ENCODE peak calls at places on chromosomes 4 and X, in five cellular contexts. One of them, this sample, is unnamed.

GRCh38 chrX:116436358-116436816 is at the start of gene SLC6A14:
- DNase-seq in K562: no peak
- DNase-seq in HepG2: peak; percentile 49
- DNase-seq in IMR-90: no peak
- DNase-seq in A549: no peak
- DNase-seq in this sample: no peak

GRCh38 chr4:74682567-74683359 is 111.6 kb downstream of the BTC start:
- DNase-seq in IMR-90: peak; percentile 95
- DNase-seq in K562: peak; percentile 84
- DNase-seq in A549: peak; percentile 9
- DNase-seq in HepG2: peak; percentile 47
- DNase-seq in this sample: no peak

GRCh38 chr4:107044170-107044569 is 8.1 kb upstream of the DKK2 start:
- DNase-seq in A549: no peak
- DNase-seq in K562: no peak
- DNase-seq in HepG2: no peak
- DNase-seq in IMR-90: no peak
- DNase-seq in this sample: no peak

GRCh38 chr4:6640292-6641163 is at the start of gene MRFAP1:
- DNase-seq in A549: peak; percentile 80
- DNase-seq in IMR-90: peak; percentile 95
- DNase-seq in K562: peak; percentile 96
- DNase-seq in HepG2: peak; percentile 86
- DNase-seq in this sample: peak; percentile 89

GRCh38 chr4:149522031-149522430 is 293.6 kb downstream of the IQCM start:
- DNase-seq in K562: no peak
- DNase-seq in A549: no peak
- DNase-seq in HepG2: no peak
- DNase-seq in IMR-90: no peak
- DNase-seq in this sample: no peak

GRCh38 chr4:183634086-183634485 is 24.9 kb downstream of the RWDD4 start:
- DNase-seq in K562: no peak
- DNase-seq in IMR-90: peak; percentile 33
- DNase-seq in A549: no peak
- DNase-seq in HepG2: no peak
- DNase-seq in this sample: no peak

GRCh38 chr4:159144112-159144694 is 41.3 kb downstream of the RAPGEF2 start:
- DNase-seq in HepG2: no peak
- DNase-seq in K562: no peak
- DNase-seq in IMR-90: no peak
- DNase-seq in A549: no peak
- DNase-seq in this sample: no peak

GRCh38 chr4:38728651-38729141 is 54.1 kb downstream of the TLR10 start:
- DNase-seq in HepG2: peak; percentile 35
- DNase-seq in A549: no peak
- DNase-seq in IMR-90: no peak
- DNase-seq in K562: no peak
- DNase-seq in this sample: peak; percentile 15

GRCh38 chr4:14254252-14254651 is 626.7 kb upstream of the BOD1L1 start:
- DNase-seq in A549: peak; percentile 2
- DNase-seq in IMR-90: peak; percentile 6
- DNase-seq in HepG2: no peak
- DNase-seq in K562: no peak
- DNase-seq in this sample: no peak

GRCh38 chr4:1567519-1567807 is 116.7 kb downstream of the FAM53A start:
- DNase-seq in K562: no peak
- DNase-seq in HepG2: no peak
- DNase-seq in A549: no peak
- DNase-seq in IMR-90: no peak
- DNase-seq in this sample: no peak

GRCh38 chr4:88697113-88697512 is 516 bp downstream of the NAP1L5 start:
- DNase-seq in HepG2: no peak
- DNase-seq in IMR-90: peak; percentile 52
- DNase-seq in K562: no peak
- DNase-seq in A549: no peak
- DNase-seq in this sample: no peak

GRCh38 chr4:52873861-52874343 is 11.8 kb downstream of the RASL11B start:
- DNase-seq in A549: no peak
- DNase-seq in HepG2: peak; percentile 46
- DNase-seq in IMR-90: no peak
- DNase-seq in K562: no peak
- DNase-seq in this sample: peak; percentile 58

GRCh38 chr4:177380730-177381287 is 61.4 kb downstream of the AGA start:
- DNase-seq in HepG2: peak; percentile 64
- DNase-seq in IMR-90: no peak
- DNase-seq in A549: peak; percentile 17
- DNase-seq in K562: peak; percentile 28
- DNase-seq in this sample: peak; percentile 72

GRCh38 chr4:4385729-4386295 is 1.1 kb upstream of the NSG1 start:
- DNase-seq in IMR-90: no peak
- DNase-seq in K562: no peak
- DNase-seq in A549: no peak
- DNase-seq in HepG2: no peak
- DNase-seq in this sample: peak; percentile 75

GRCh38 chr4:112270643-112271484 is 14.8 kb downstream of the TIFA start:
- DNase-seq in A549: no peak
- DNase-seq in HepG2: no peak
- DNase-seq in IMR-90: peak; percentile 93
- DNase-seq in K562: no peak
- DNase-seq in this sample: no peak

GRCh38 chr4:169810325-169811323 is 52.9 kb upstream of the HPF1 start:
- DNase-seq in HepG2: peak; percentile 69
- DNase-seq in A549: peak; percentile 61
- DNase-seq in IMR-90: peak; percentile 81
- DNase-seq in K562: peak; percentile 63
- DNase-seq in this sample: no peak

GRCh38 chr4:77818077-77818666 is 996 bp downstream of the CNOT6L start:
- DNase-seq in A549: peak; percentile 72
- DNase-seq in IMR-90: peak; percentile 83
- DNase-seq in HepG2: peak; percentile 85
- DNase-seq in K562: peak; percentile 78
- DNase-seq in this sample: no peak

GRCh38 chrX:11148401-11148800 is 37.3 kb downstream of the HCCS start:
- DNase-seq in K562: no peak
- DNase-seq in IMR-90: no peak
- DNase-seq in A549: no peak
- DNase-seq in HepG2: no peak
- DNase-seq in this sample: no peak

GRCh38 chr4:10093273-10093621 is 23.4 kb downstream of the WDR1 start:
- DNase-seq in A549: no peak
- DNase-seq in HepG2: no peak
- DNase-seq in K562: no peak
- DNase-seq in IMR-90: no peak
- DNase-seq in this sample: no peak

GRCh38 chr4:26073886-26074560 is 160.0 kb downstream of the SMIM20 start:
- DNase-seq in HepG2: no peak
- DNase-seq in A549: no peak
- DNase-seq in K562: no peak
- DNase-seq in IMR-90: no peak
- DNase-seq in this sample: no peak

DNA sequence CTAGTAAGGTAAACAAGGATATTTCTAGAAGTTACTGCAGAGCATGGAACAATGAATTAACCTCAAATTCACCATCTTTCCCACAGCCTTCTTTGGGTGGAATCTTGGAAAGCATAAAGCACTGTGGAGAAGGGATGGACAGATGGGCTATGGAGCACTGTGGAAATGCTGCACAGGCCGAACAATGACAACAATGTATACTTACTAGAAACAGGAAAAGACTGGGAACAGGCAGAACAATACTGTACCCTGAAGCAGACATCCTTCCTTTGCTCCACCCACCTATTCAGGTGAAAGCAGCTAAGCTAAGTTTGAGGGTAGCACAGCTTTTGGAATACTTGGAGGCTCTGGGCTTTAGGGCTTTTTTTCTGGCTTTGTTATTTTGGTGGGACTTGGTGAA is 250.6 kb upstream of the KLF8 start:
- DNase-seq in HepG2: no peak
- DNase-seq in IMR-90: no peak
- DNase-seq in A549: no peak
- DNase-seq in K562: no peak
- DNase-seq in this sample: no peak
- TF ChIP-seq MAFK in HepG2: no peak
- TF ChIP-seq MAFK in IMR-90: no peak
- TF ChIP-seq MAFK in A549: no peak
- TF ChIP-seq MAFK in K562: no peak
- TF ChIP-seq MAFK in this sample: no peak

GRCh38 chr4:72945719-72946336 is 123.7 kb downstream of the COX18 start:
- DNase-seq in HepG2: no peak
- DNase-seq in A549: no peak
- DNase-seq in IMR-90: no peak
- DNase-seq in K562: no peak
- DNase-seq in this sample: no peak

GRCh38 chr4:72951147-72951546 is 118.4 kb downstream of the COX18 start:
- DNase-seq in IMR-90: no peak
- DNase-seq in K562: no peak
- DNase-seq in A549: no peak
- DNase-seq in HepG2: no peak
- DNase-seq in this sample: no peak

GRCh38 chr4:72948080-72948479 is 121.4 kb downstream of the COX18 start:
- DNase-seq in K562: no peak
- DNase-seq in IMR-90: no peak
- DNase-seq in HepG2: no peak
- DNase-seq in A549: no peak
- DNase-seq in this sample: no peak

GRCh38 chr4:72954811-72955210 is 114.7 kb downstream of the COX18 start:
- DNase-seq in IMR-90: no peak
- DNase-seq in HepG2: no peak
- DNase-seq in K562: no peak
- DNase-seq in A549: no peak
- DNase-seq in this sample: no peak

DNA sequence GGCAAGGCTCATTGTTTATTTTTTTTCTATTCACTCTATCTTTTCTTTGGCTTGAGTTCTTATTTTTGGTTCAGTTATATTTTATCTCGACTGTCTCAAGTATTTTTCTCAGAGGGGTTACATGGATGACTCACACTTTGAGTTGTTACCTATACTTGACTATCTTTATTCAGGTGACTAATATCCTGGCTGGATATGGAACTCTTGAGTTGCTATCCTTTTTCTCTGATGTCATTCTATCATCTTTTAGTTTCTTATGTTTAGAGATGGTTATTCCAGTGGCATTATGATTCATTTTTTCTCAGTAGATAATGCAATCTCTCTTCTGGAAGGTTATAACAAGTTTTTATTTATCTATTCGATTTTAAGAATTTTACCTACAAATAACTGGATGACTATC is 117.9 kb downstream of the COX18 start:
- DNase-seq in IMR-90: no peak
- DNase-seq in K562: no peak
- DNase-seq in A549: no peak
- DNase-seq in HepG2: no peak
- DNase-seq in this sample: no peak
- TF ChIP-seq MAFK in IMR-90: no peak
- TF ChIP-seq MAFK in K562: no peak
- TF ChIP-seq MAFK in A549: no peak
- TF ChIP-seq MAFK in HepG2: no peak
- TF ChIP-seq MAFK in this sample: no peak

DNA sequence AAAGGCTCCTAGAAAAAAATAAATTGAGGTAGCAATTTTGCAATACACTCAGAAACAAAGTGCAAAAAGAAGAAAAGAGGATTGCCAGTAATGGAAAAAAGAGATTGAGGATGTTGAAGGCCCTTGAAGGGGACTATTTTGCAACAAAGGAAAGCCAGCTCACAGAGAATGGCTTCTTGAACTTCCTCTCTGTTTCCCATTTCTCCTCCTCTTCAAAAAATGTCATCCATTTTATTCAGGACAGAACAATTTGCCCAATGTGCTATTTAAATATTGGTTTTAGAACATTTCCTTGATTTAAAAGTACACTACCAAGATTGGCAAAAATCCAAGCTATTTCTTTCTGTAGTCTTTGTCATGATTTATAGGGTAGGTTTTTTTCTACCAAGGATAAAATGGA is 60.2 kb downstream of the GASK1B start:
- DNase-seq in A549: no peak
- DNase-seq in K562: no peak
- DNase-seq in HepG2: no peak
- DNase-seq in IMR-90: no peak
- DNase-seq in this sample: no peak
- TF ChIP-seq MAFK in A549: no peak
- TF ChIP-seq MAFK in K562: no peak
- TF ChIP-seq MAFK in HepG2: no peak
- TF ChIP-seq MAFK in IMR-90: no peak
- TF ChIP-seq MAFK in this sample: no peak

GRCh38 chr4:138671106-138671505 is 344.5 kb upstream of the NOCT start:
- DNase-seq in IMR-90: no peak
- DNase-seq in K562: no peak
- DNase-seq in A549: no peak
- DNase-seq in HepG2: no peak
- DNase-seq in this sample: no peak
- TF ChIP-seq MAFK in IMR-90: no peak
- TF ChIP-seq MAFK in K562: no peak
- TF ChIP-seq MAFK in A549: no peak
- TF ChIP-seq MAFK in HepG2: no peak
- TF ChIP-seq MAFK in this sample: no peak

GRCh38 chr4:84623661-84624060 is 40.7 kb downstream of the CDS1 start:
- DNase-seq in IMR-90: no peak
- DNase-seq in K562: no peak
- DNase-seq in HepG2: no peak
- DNase-seq in A549: no peak
- DNase-seq in this sample: no peak
- TF ChIP-seq MAFK in IMR-90: no peak
- TF ChIP-seq MAFK in K562: no peak
- TF ChIP-seq MAFK in HepG2: no peak
- TF ChIP-seq MAFK in A549: no peak
- TF ChIP-seq MAFK in this sample: no peak